ENCODE peak calls at places on chromosomes 2 and 18, in five cellular contexts. One of them, this sample, is unnamed.

GRCh38 chr2:132542953-132543569 is 126.5 kb downstream of the GPR39 start:
- DNase-seq in prostate gland: no peak
- DNase-seq in fibroblast of mammary gland: no peak
- DNase-seq in cardiac muscle cell: no peak
- DNase-seq in RWPE2: no peak
- DNase-seq in this sample: no peak

GRCh38 chr2:100246163-100247145 is 75.8 kb downstream of the LONRF2 start:
- DNase-seq in fibroblast of mammary gland: peak
- DNase-seq in prostate gland: no peak
- DNase-seq in cardiac muscle cell: no peak
- DNase-seq in RWPE2: no peak
- DNase-seq in this sample: no peak

GRCh38 chr18:25827961-25828561 is 262.4 kb downstream of the SS18 start:
- DNase-seq in RWPE2: no peak
- DNase-seq in cardiac muscle cell: peak
- DNase-seq in fibroblast of mammary gland: no peak
- DNase-seq in prostate gland: no peak
- DNase-seq in this sample: no peak

GRCh38 chr2:237324446-237325236 is 89.3 kb downstream of the COL6A3 start:
- DNase-seq in fibroblast of mammary gland: peak
- DNase-seq in cardiac muscle cell: peak
- DNase-seq in RWPE2: no peak
- DNase-seq in prostate gland: peak
- DNase-seq in this sample: no peak

GRCh38 chr2:72340665-72341064 is 193.0 kb upstream of the CYP26B1 start:
- DNase-seq in fibroblast of mammary gland: peak
- DNase-seq in RWPE2: no peak
- DNase-seq in prostate gland: no peak
- DNase-seq in cardiac muscle cell: no peak
- DNase-seq in this sample: no peak

GRCh38 chr18:54140641-54141040 is 83.8 kb downstream of the MBD2 start:
- DNase-seq in prostate gland: no peak
- DNase-seq in RWPE2: no peak
- DNase-seq in cardiac muscle cell: peak
- DNase-seq in fibroblast of mammary gland: peak
- DNase-seq in this sample: no peak

GRCh38 chr18:7623681-7624080 is 56.6 kb downstream of the PTPRM start:
- DNase-seq in RWPE2: no peak
- DNase-seq in prostate gland: no peak
- DNase-seq in cardiac muscle cell: no peak
- DNase-seq in fibroblast of mammary gland: no peak
- DNase-seq in this sample: no peak

GRCh38 chr2:147916067-147916466 is 71.2 kb downstream of the ACVR2A start:
- DNase-seq in RWPE2: no peak
- DNase-seq in prostate gland: no peak
- DNase-seq in cardiac muscle cell: no peak
- DNase-seq in fibroblast of mammary gland: no peak
- DNase-seq in this sample: no peak

GRCh38 chr18:79950440-79951341 is 762 bp downstream of the SLC66A2 start:
- DNase-seq in fibroblast of mammary gland: peak
- DNase-seq in RWPE2: no peak
- DNase-seq in cardiac muscle cell: peak
- DNase-seq in prostate gland: no peak
- DNase-seq in this sample: peak

GRCh38 chr2:105769504-105769903 is 24.8 kb downstream of the NCK2 start:
- DNase-seq in fibroblast of mammary gland: no peak
- DNase-seq in RWPE2: no peak
- DNase-seq in prostate gland: no peak
- DNase-seq in cardiac muscle cell: no peak
- DNase-seq in this sample: no peak

GRCh38 chr2:223055836-223056235 is 3.8 kb downstream of the KCNE4 start:
- DNase-seq in RWPE2: no peak
- DNase-seq in fibroblast of mammary gland: peak
- DNase-seq in prostate gland: no peak
- DNase-seq in cardiac muscle cell: peak
- DNase-seq in this sample: no peak

GRCh38 chr2:110114007-110114591 is 1.5 kb downstream of the MALL start:
- DNase-seq in fibroblast of mammary gland: no peak
- DNase-seq in prostate gland: no peak
- DNase-seq in cardiac muscle cell: no peak
- DNase-seq in RWPE2: peak
- DNase-seq in this sample: no peak

GRCh38 chr18:77263471-77263774 is 13.8 kb downstream of the GALR1 start:
- DNase-seq in fibroblast of mammary gland: no peak
- DNase-seq in RWPE2: no peak
- DNase-seq in prostate gland: no peak
- DNase-seq in cardiac muscle cell: no peak
- DNase-seq in this sample: no peak

GRCh38 chr2:232410238-232410900 is 3.7 kb downstream of the ALPG start:
- DNase-seq in prostate gland: no peak
- DNase-seq in fibroblast of mammary gland: no peak
- DNase-seq in RWPE2: no peak
- DNase-seq in cardiac muscle cell: no peak
- DNase-seq in this sample: no peak

GRCh38 chr2:100036793-100037192 is 105.6 kb downstream of the AFF3 start:
- DNase-seq in RWPE2: no peak
- DNase-seq in fibroblast of mammary gland: no peak
- DNase-seq in cardiac muscle cell: no peak
- DNase-seq in prostate gland: no peak
- DNase-seq in this sample: no peak

GRCh38 chr2:36609507-36609906 is 11.5 kb upstream of the FEZ2 start:
- DNase-seq in fibroblast of mammary gland: no peak
- DNase-seq in RWPE2: no peak
- DNase-seq in prostate gland: no peak
- DNase-seq in cardiac muscle cell: no peak
- DNase-seq in this sample: no peak

GRCh38 chr2:54899576-54900200 is 150.6 kb downstream of the RTN4 start:
- DNase-seq in cardiac muscle cell: peak
- DNase-seq in RWPE2: no peak
- DNase-seq in prostate gland: peak
- DNase-seq in fibroblast of mammary gland: peak
- DNase-seq in this sample: no peak

GRCh38 chr2:108288534-108289106 is at the start of gene SULT1C2:
- DNase-seq in fibroblast of mammary gland: peak
- DNase-seq in prostate gland: no peak
- DNase-seq in RWPE2: no peak
- DNase-seq in cardiac muscle cell: no peak
- DNase-seq in this sample: no peak

GRCh38 chr2:51329512-51329911 is 297.6 kb upstream of the NRXN1 start:
- DNase-seq in prostate gland: no peak
- DNase-seq in cardiac muscle cell: no peak
- DNase-seq in RWPE2: no peak
- DNase-seq in fibroblast of mammary gland: no peak
- DNase-seq in this sample: no peak

GRCh38 chr2:51335072-51336058 is 303.4 kb upstream of the NRXN1 start:
- DNase-seq in RWPE2: no peak
- DNase-seq in fibroblast of mammary gland: no peak
- DNase-seq in cardiac muscle cell: no peak
- DNase-seq in prostate gland: no peak
- DNase-seq in this sample: no peak
- TF ChIP-seq CTCF in RWPE2: no peak
- TF ChIP-seq CTCF in fibroblast of mammary gland: no peak
- TF ChIP-seq CTCF in cardiac muscle cell: no peak
- TF ChIP-seq CTCF in prostate gland: no peak
- TF ChIP-seq CTCF in this sample: peak

GRCh38 chr2:167406558-167406957 is 518.3 kb downstream of the XIRP2 start:
- DNase-seq in fibroblast of mammary gland: peak
- DNase-seq in prostate gland: no peak
- DNase-seq in RWPE2: no peak
- DNase-seq in cardiac muscle cell: peak
- DNase-seq in this sample: no peak

GRCh38 chr2:167398791-167399371 is 510.6 kb downstream of the XIRP2 start:
- DNase-seq in RWPE2: no peak
- DNase-seq in cardiac muscle cell: no peak
- DNase-seq in fibroblast of mammary gland: no peak
- DNase-seq in prostate gland: no peak
- DNase-seq in this sample: no peak

GRCh38 chr2:167404896-167405295 is 516.6 kb downstream of the XIRP2 start:
- DNase-seq in prostate gland: no peak
- DNase-seq in cardiac muscle cell: peak
- DNase-seq in fibroblast of mammary gland: peak
- DNase-seq in RWPE2: no peak
- DNase-seq in this sample: no peak

GRCh38 chr2:167401309-167401708 is 513.0 kb downstream of the XIRP2 start:
- DNase-seq in cardiac muscle cell: no peak
- DNase-seq in prostate gland: no peak
- DNase-seq in RWPE2: no peak
- DNase-seq in fibroblast of mammary gland: no peak
- DNase-seq in this sample: no peak
- TF ChIP-seq CTCF in cardiac muscle cell: no peak
- TF ChIP-seq CTCF in prostate gland: no peak
- TF ChIP-seq CTCF in RWPE2: no peak
- TF ChIP-seq CTCF in fibroblast of mammary gland: no peak
- TF ChIP-seq CTCF in this sample: no peak

GRCh38 chr2:135258193-135258592 is 206.1 kb downstream of the RAB3GAP1 start:
- DNase-seq in RWPE2: no peak
- DNase-seq in fibroblast of mammary gland: peak
- DNase-seq in cardiac muscle cell: no peak
- DNase-seq in prostate gland: no peak
- DNase-seq in this sample: no peak
- TF ChIP-seq CTCF in RWPE2: peak
- TF ChIP-seq CTCF in fibroblast of mammary gland: peak
- TF ChIP-seq CTCF in cardiac muscle cell: no peak
- TF ChIP-seq CTCF in prostate gland: no peak
- TF ChIP-seq CTCF in this sample: no peak

DNA sequence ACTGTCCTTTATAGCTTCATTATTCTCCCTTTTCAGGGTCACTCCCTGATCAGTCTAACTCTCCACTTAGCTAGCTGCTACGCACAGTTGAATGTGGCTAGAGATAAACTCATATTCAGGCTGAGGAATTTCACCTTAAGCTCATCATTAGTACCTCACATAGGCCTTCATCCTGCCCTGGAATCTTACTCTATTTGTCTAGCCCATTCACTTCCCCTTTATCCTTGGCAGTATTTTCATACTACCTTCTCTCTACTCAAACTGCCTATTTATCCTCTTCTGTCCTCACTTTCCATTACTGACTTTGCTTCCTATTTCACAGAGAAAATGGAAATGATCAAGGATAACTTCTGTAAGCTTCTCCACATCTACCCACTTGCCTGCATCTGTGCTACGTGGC is 10.6 kb upstream of the DSC2 start:
- DNase-seq in fibroblast of mammary gland: no peak
- DNase-seq in cardiac muscle cell: no peak
- DNase-seq in prostate gland: no peak
- DNase-seq in RWPE2: no peak
- DNase-seq in this sample: no peak
- TF ChIP-seq CTCF in fibroblast of mammary gland: no peak
- TF ChIP-seq CTCF in cardiac muscle cell: no peak
- TF ChIP-seq CTCF in prostate gland: no peak
- TF ChIP-seq CTCF in RWPE2: no peak
- TF ChIP-seq CTCF in this sample: no peak

DNA sequence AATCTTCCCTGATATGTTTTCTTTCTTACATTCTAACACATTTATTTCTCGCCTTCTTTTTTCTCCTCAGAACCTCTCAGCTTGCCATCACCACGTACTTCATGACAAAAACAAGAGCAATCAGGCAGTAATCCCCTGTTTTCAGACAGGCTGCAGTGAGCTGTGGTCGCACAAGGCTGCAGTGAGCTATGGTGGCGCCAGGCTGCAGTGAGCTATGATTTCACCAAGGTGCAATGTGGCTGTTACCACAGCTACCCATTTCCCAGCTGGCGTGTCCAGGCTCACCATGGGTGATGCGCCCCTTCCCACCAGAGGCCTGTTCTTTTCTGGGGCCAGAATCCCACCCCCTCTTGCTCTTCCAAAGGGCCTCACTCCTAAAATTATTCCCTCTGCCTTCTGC is 25.8 kb downstream of the TCF23 start:
- DNase-seq in cardiac muscle cell: no peak
- DNase-seq in fibroblast of mammary gland: no peak
- DNase-seq in RWPE2: no peak
- DNase-seq in prostate gland: no peak
- DNase-seq in this sample: no peak
- TF ChIP-seq CTCF in cardiac muscle cell: no peak
- TF ChIP-seq CTCF in fibroblast of mammary gland: no peak
- TF ChIP-seq CTCF in RWPE2: no peak
- TF ChIP-seq CTCF in prostate gland: no peak
- TF ChIP-seq CTCF in this sample: no peak

DNA sequence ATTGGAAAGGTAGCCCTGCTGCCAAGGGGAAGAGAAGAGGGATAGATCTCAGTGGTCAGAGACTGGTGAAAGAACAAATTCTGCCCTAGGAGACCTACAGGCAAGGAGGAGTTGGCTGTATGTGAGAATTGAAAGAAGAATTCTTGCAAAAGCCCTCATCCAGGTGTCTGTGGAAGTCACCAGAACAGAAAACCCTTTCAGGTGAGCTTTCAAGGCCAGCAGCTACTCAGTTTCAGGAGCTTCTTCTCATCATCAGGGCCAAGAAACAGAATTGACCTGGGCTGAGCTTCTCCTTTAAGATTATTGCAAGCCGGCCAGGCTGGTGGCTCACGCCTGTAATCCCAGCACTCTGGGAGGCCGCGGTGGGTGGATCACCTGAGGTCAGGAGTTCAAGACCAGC is 110.2 kb downstream of the CDK15 start:
- DNase-seq in prostate gland: no peak
- DNase-seq in fibroblast of mammary gland: no peak
- DNase-seq in cardiac muscle cell: no peak
- DNase-seq in RWPE2: no peak
- DNase-seq in this sample: no peak
- TF ChIP-seq CTCF in prostate gland: no peak
- TF ChIP-seq CTCF in fibroblast of mammary gland: no peak
- TF ChIP-seq CTCF in cardiac muscle cell: no peak
- TF ChIP-seq CTCF in RWPE2: no peak
- TF ChIP-seq CTCF in this sample: no peak

GRCh38 chr2:31413025-31413424 is 1.5 kb downstream of the XDH start:
- DNase-seq in prostate gland: no peak
- DNase-seq in RWPE2: no peak
- DNase-seq in cardiac muscle cell: peak
- DNase-seq in fibroblast of mammary gland: peak
- DNase-seq in this sample: no peak

GRCh38 chr2:31411771-31412170 is 2.8 kb downstream of the XDH start:
- DNase-seq in fibroblast of mammary gland: no peak
- DNase-seq in cardiac muscle cell: no peak
- DNase-seq in prostate gland: no peak
- DNase-seq in RWPE2: no peak
- DNase-seq in this sample: no peak

GRCh38 chr2:31415421-31415820 is 879 bp upstream of the XDH start:
- DNase-seq in RWPE2: no peak
- DNase-seq in fibroblast of mammary gland: no peak
- DNase-seq in cardiac muscle cell: no peak
- DNase-seq in prostate gland: no peak
- DNase-seq in this sample: no peak

GRCh38 chr2:31414601-31415241 is at the start of gene XDH:
- DNase-seq in cardiac muscle cell: no peak
- DNase-seq in prostate gland: no peak
- DNase-seq in RWPE2: no peak
- DNase-seq in fibroblast of mammary gland: no peak
- DNase-seq in this sample: no peak

GRCh38 chr2:31413876-31414550 is 529 bp downstream of the XDH start:
- DNase-seq in RWPE2: no peak
- DNase-seq in prostate gland: no peak
- DNase-seq in fibroblast of mammary gland: peak
- DNase-seq in cardiac muscle cell: no peak
- DNase-seq in this sample: no peak
- TF ChIP-seq CTCF in RWPE2: peak
- TF ChIP-seq CTCF in prostate gland: no peak
- TF ChIP-seq CTCF in fibroblast of mammary gland: peak
- TF ChIP-seq CTCF in cardiac muscle cell: peak
- TF ChIP-seq CTCF in this sample: peak

GRCh38 chr2:7014201-7014640 is 97.0 kb downstream of the RNF144A start:
- DNase-seq in fibroblast of mammary gland: peak
- DNase-seq in prostate gland: no peak
- DNase-seq in cardiac muscle cell: peak
- DNase-seq in RWPE2: no peak
- DNase-seq in this sample: no peak
- TF ChIP-seq CTCF in fibroblast of mammary gland: peak
- TF ChIP-seq CTCF in prostate gland: no peak
- TF ChIP-seq CTCF in cardiac muscle cell: peak
- TF ChIP-seq CTCF in RWPE2: no peak
- TF ChIP-seq CTCF in this sample: peak

This sample was measured in chondrocyte.